ENCODE peak calls at places on chromosomes 5 and 9, in eight cellular contexts. S, P, Y, G, Z, H, J and R are unnamed samples.

GRCh38 chr9:132647806-132648205 is 22.0 kb downstream of the DDX31 start:
- DNase-seq in S (no peak), P (no peak), G (no peak), H (no peak), J (no peak), Y (no peak), Z (no peak), R (no peak)

GRCh38 chr9:660227-660626 is 181.3 kb upstream of the DMRT1 start:
- DNase-seq in G (no peak), Y (no peak), Z (no peak), J (no peak), P (no peak), H (no peak), S (no peak), R (peak)

GRCh38 chr9:119526703-119527102 is 157.5 kb upstream of the BRINP1 start:
- DNase-seq in Z (no peak), P (no peak), J (no peak), S (no peak), Y (no peak), H (no peak), G (no peak), R (no peak)

GRCh38 chr5:142849880-142850279 is 79.7 kb downstream of the ARHGAP26 start:
- DNase-seq in Y (no peak), H (no peak), G (no peak), P (no peak), Z (no peak), J (no peak), S (no peak), R (no peak)

GRCh38 chr9:118786877-118787276 is 582.4 kb downstream of the BRINP1 start:
- DNase-seq in S (no peak), Z (no peak), J (no peak), G (no peak), Y (no peak), H (no peak), P (no peak), R (no peak)

GRCh38 chr9:72633966-72634365 is 112.6 kb downstream of the TMC1 start:
- DNase-seq in Z (no peak), G (peak), J (no peak), S (peak), P (no peak), Y (peak), H (no peak), R (peak)

GRCh38 chr9:87512321-87512720 is 14.7 kb downstream of the DAPK1 start:
- DNase-seq in H (no peak), S (no peak), J (no peak), G (no peak), P (no peak), Z (no peak), Y (no peak), R (no peak)

GRCh38 chr5:140362875-140363630 is 3.1 kb downstream of the SLC4A9 start:
- DNase-seq in G (peak), H (peak), P (peak), S (no peak), Y (peak), J (peak), Z (peak), R (peak)

GRCh38 chr9:23686257-23686656 is 139.8 kb downstream of the ELAVL2 start:
- DNase-seq in J (no peak), Y (no peak), H (no peak), G (no peak), Z (no peak), P (no peak), S (no peak), R (peak)

GRCh38 chr5:122099060-122099790 is 21.2 kb upstream of the LOX start:
- DNase-seq in P (no peak), S (no peak), Y (peak), J (no peak), Z (no peak), H (no peak), G (no peak), R (peak)

GRCh38 chr5:173197375-173197891 is 37.6 kb downstream of the NKX2-5 start:
- DNase-seq in S (no peak), J (no peak), H (no peak), G (no peak), P (no peak), Y (no peak), Z (no peak), R (no peak)

GRCh38 chr5:14917719-14918118 is 46.1 kb upstream of the ANKH start:
- DNase-seq in J (no peak), P (no peak), G (no peak), Z (no peak), H (no peak), Y (peak), S (peak), R (peak)

GRCh38 chr9:14525840-14526239 is 167.4 kb downstream of the ZDHHC21 start:
- DNase-seq in Z (no peak), S (no peak), G (no peak), Y (no peak), P (no peak), J (no peak), H (no peak), R (no peak)

GRCh38 chr5:17058438-17058837 is 122.3 kb upstream of the MYO10 start:
- DNase-seq in G (no peak), S (no peak), H (no peak), J (no peak), P (no peak), Z (no peak), Y (no peak), R (no peak)

GRCh38 chr9:69474821-69475220 is 149.8 kb downstream of the ENTREP1 start:
- DNase-seq in S (no peak), P (no peak), Y (no peak), J (no peak), G (no peak), H (no peak), Z (no peak), R (no peak)

GRCh38 chr9:124263158-124263557 is 5.4 kb downstream of the NEK6 start:
- DNase-seq in S (no peak), J (no peak), G (no peak), Y (no peak), H (no peak), Z (no peak), P (no peak), R (no peak)

GRCh38 chr5:83741571-83741970 is 20.9 kb upstream of the HAPLN1 start:
- DNase-seq in J (no peak), P (no peak), Z (no peak), S (no peak), Y (no peak), G (no peak), H (no peak), R (no peak)
- H3K4me3 ChIP-seq in J (no peak), P (no peak), Z (no peak), S (no peak), Y (no peak), G (no peak), H (no peak), R (no peak)

DNA sequence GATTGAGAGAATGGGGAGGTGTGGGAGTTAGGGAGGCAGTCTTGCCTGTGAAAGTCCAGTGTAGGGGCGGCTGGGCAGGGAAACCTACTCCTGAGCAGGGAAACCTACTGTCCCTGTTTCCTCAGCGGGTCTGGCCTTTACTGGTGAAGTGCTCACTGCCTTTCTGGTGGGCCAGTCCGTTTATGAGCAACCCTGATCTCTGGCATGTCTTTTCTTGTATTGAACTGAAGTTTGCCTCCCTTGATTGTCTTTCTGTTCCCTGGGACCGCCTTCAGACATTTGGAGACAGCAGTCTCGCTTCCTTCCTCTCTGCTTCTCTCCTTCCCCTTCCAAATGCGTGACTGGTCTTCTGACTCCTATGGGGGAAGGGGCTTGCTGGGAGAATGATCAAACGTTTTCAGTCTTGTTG is 2.9 kb downstream of the SNX18 start:
- DNase-seq in S (no peak), Y (peak), J (no peak), H (no peak), Z (no peak), P (no peak), G (peak), R (peak)
- H3K4me3 ChIP-seq in S (peak), Y (peak), J (peak), H (peak), Z (peak), P (peak), G (peak), R (peak)

GRCh38 chr5:36596247-36596646 is 10.2 kb upstream of the SLC1A3 start:
- DNase-seq in S (no peak), P (no peak), G (peak), J (no peak), Z (no peak), H (peak), Y (no peak), R (no peak)

GRCh38 chr5:36600847-36601527 is 5.4 kb upstream of the SLC1A3 start:
- DNase-seq in S (no peak), H (no peak), G (no peak), Z (no peak), Y (no peak), P (no peak), J (no peak), R (no peak)

GRCh38 chr5:36593867-36594266 is 12.5 kb upstream of the SLC1A3 start:
- DNase-seq in J (no peak), S (no peak), G (no peak), Z (no peak), P (no peak), Y (no peak), H (no peak), R (no peak)

GRCh38 chr5:36599986-36600779 is 6.2 kb upstream of the SLC1A3 start:
- DNase-seq in H (no peak), J (no peak), P (no peak), G (no peak), Y (peak), Z (no peak), S (no peak), R (no peak)

DNA sequence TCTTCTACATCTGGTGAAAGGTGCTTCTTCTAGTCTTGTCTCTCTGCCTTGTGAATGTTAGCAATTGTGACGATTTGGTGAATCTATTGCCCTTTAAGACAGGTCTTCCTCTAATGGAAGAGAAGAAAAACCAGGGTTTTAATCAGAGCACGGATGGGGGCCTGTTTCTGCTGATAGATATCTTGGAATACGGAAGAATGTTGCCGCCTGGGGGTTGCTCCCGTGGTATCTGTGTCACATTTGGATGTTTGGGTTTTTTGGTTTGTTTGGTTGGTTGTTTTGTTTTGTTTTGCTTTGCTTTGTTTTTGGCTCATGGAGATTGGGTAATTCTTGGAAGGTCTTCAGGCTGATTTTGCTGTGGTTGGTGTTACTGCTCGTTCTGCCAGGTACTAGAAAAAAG is 9.7 kb upstream of the SLC1A3 start:
- DNase-seq in S (no peak), H (no peak), Y (no peak), Z (no peak), P (no peak), J (no peak), G (no peak), R (no peak)
- H3K4me3 ChIP-seq in S (no peak), H (no peak), Y (no peak), Z (no peak), P (no peak), J (no peak), G (no peak), R (no peak)

DNA sequence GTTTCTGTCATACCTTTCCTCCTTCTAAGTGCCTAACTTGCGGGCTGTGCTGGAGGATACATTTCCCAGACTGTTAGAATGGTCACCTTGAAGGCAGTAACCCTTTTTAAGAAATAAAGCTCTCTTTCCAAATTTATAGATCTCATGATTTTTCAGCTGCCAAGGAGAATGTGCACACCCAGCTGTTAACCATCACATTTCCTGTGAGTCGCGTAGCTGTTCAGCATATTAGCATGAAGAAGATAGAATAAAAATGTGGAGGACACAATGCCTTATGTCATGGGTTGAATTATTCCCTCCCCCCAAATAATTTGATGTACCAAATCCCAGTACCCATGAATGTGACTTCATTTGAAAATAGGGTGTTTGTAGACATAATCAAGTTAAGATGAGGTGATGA is 729.4 kb downstream of the MTRR start:
- DNase-seq in P (no peak), G (no peak), J (no peak), Z (no peak), Y (no peak), H (no peak), S (no peak), R (no peak)
- H3K4me3 ChIP-seq in P (no peak), G (no peak), J (no peak), Z (no peak), Y (no peak), H (no peak), S (no peak), R (no peak)

GRCh38 chr9:78025186-78025585 is 6.4 kb downstream of the GNAQ start:
- DNase-seq in P (no peak), Y (no peak), G (no peak), S (no peak), Z (no peak), H (no peak), J (no peak), R (no peak)
- H3K4me3 ChIP-seq in P (no peak), Y (no peak), G (no peak), S (no peak), Z (no peak), H (no peak), J (no peak), R (no peak)